ENCODE peak calls at places on chromosomes 11 and 22, in four cellular contexts. Z, S, L and N are unnamed samples.
A peak's percentile ranks its signal among the peaks of the same experiment; 100 is the strongest.

GRCh38 chr11:12174145-12175143 is 64.1 kb downstream of the MICAL2 start:
- DNase-seq in S (peak; percentile 91), Z (no peak), L (no peak), N (peak; percentile 78)

GRCh38 chr11:12430351-12430750 is 53.0 kb downstream of the PARVA start:
- DNase-seq in S (peak; percentile 84), Z (no peak), L (no peak), N (peak; percentile 80)

GRCh38 chr22:50171965-50172421 is 1.5 kb downstream of the PANX2 start:
- DNase-seq in L (no peak), S (no peak), Z (no peak), N (no peak)

GRCh38 chr11:122153746-122154145 is 37.7 kb upstream of the BLID start:
- DNase-seq in L (no peak), Z (no peak), S (no peak), N (no peak)

GRCh38 chr11:1561266-1561665 is 10.8 kb downstream of the DUSP8 start:
- DNase-seq in Z (no peak), L (no peak), S (no peak), N (no peak)

GRCh38 chr11:65883058-65883761 is 3.6 kb downstream of the CTSW start:
- DNase-seq in Z (no peak), S (no peak), L (no peak), N (no peak)

GRCh38 chr11:73236879-73237278 is 18.8 kb downstream of the P2RY2 start:
- DNase-seq in S (peak; percentile 44), L (no peak), Z (peak; percentile 43), N (peak; percentile 66)

GRCh38 chr11:762421-763072 is 14.7 kb downstream of the GATD1 start:
- DNase-seq in S (peak; percentile 91), L (peak; percentile 57), Z (no peak), N (peak; percentile 84)

GRCh38 chr22:32562916-32563315 is 88.3 kb downstream of the FBXO7 start:
- DNase-seq in S (peak; percentile 29), Z (no peak), L (no peak), N (no peak)

GRCh38 chr11:120546312-120547205 is 35.0 kb downstream of the GRIK4 start:
- DNase-seq in S (peak; percentile 95), L (peak; percentile 88), Z (no peak), N (peak; percentile 92)

GRCh38 chr11:5719703-5720495 is 16.3 kb upstream of the OR56B1 start:
- DNase-seq in S (peak; percentile 19), Z (no peak), L (no peak), N (no peak)

GRCh38 chr22:49284389-49284788 is 543.3 kb downstream of the BRD1 start:
- DNase-seq in L (no peak), Z (no peak), S (no peak), N (no peak)

GRCh38 chr11:1049431-1049891 is 12.9 kb upstream of the MUC6 start:
- DNase-seq in S (no peak), Z (no peak), L (no peak), N (peak; percentile 34)

GRCh38 chr11:17752144-17752543 is 17.6 kb downstream of the KCNC1 start:
- DNase-seq in S (no peak), L (no peak), Z (no peak), N (no peak)

GRCh38 chr11:100964400-100964799 is 165.2 kb downstream of the PGR start:
- DNase-seq in Z (no peak), S (peak; percentile 24), L (no peak), N (no peak)

GRCh38 chr11:76553554-76554476 is 109.0 kb downstream of the EMSY start:
- DNase-seq in L (no peak), S (no peak), Z (no peak), N (peak; percentile 13)

GRCh38 chr11:43269229-43269928 is 42.4 kb upstream of the API5 start:
- DNase-seq in L (no peak), S (no peak), Z (no peak), N (no peak)

GRCh38 chr11:67632175-67632981 is 2.6 kb upstream of the NUDT8 start:
- DNase-seq in Z (no peak), L (no peak), S (no peak), N (no peak)

GRCh38 chr22:19825016-19825339 is 29.7 kb downstream of the GNB1L start:
- DNase-seq in Z (no peak), L (no peak), S (no peak), N (no peak)

GRCh38 chr11:47991266-47991830 is 11.0 kb downstream of the PTPRJ start:
- DNase-seq in L (no peak), S (no peak), Z (no peak), N (peak; percentile 42)

GRCh38 chr11:19279455-19279854 is 38.7 kb upstream of the E2F8 start:
- DNase-seq in L (no peak), S (no peak), Z (no peak), N (no peak)

GRCh38 chr11:33658195-33658900 is 42.3 kb downstream of the C11orf91 start:
- DNase-seq in L (no peak), Z (no peak), S (no peak), N (no peak)
- TF ChIP-seq CTCF in L (no peak), Z (no peak), S (no peak), N (no peak)

GRCh38 chr11:107898270-107898669 is 30.0 kb upstream of the RAB39A start:
- DNase-seq in S (peak; percentile 65), Z (no peak), L (peak; percentile 18), N (peak; percentile 66)
- TF ChIP-seq CTCF in S (peak; percentile 78), Z (peak; percentile 55), L (peak; percentile 65), N (peak; percentile 73)

GRCh38 chr22:24485608-24486007 is 9.5 kb upstream of the UPB1 start:
- DNase-seq in S (no peak), L (no peak), Z (no peak), N (no peak)
- TF ChIP-seq CTCF in S (no peak), L (no peak), Z (no peak), N (no peak)

DNA sequence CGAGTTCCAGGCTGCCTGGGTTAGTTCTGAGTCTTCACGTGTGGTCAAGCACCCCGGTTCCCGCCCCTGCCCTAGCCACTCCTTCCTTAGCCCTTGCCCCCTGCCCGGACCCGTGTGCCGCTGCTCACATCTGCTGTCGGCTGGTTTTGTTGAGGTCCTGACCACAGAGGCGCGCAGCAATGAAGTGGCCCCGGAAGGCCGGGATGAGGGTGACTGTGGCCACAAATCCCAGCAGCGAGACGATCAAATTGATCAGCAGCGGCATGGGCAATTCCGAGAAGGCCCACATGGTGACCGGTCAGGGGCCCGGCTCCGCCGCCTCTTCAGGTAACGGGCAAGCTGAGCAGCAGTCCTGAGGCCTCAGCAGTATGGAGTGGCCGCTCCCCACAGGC is 290 bp downstream of the DPAGT1 start:
- DNase-seq in S (peak; percentile 21), L (no peak), Z (no peak), N (no peak)
- TF ChIP-seq CTCF in S (no peak), L (no peak), Z (peak; percentile 32), N (no peak)